ENCODE peak calls at places on chromosomes 11 and 22, in seven cellular contexts. J is transverse colon, F is ovary, L is H1, A is K562, E is GM12878, N is sigmoid colon. O is an unnamed sample.

GRCh38 chr22:39534092-39534506 is 1.6 kb upstream of the RPS19BP1 start:
- DNase-seq in J (no peak), F (peak), L (no peak), A (no peak), E (no peak), N (no peak), O (no peak)

GRCh38 chr11:72239296-72239848 is 4.6 kb downstream of the PHOX2A start:
- DNase-seq in J (peak), F (no peak), L (peak), A (no peak), E (no peak), N (peak), O (no peak)

GRCh38 chr11:9953994-9954626 is 290.2 kb downstream of the SWAP70 start:
- DNase-seq in J (no peak), F (no peak), L (no peak), A (no peak), E (no peak), N (no peak), O (no peak)

GRCh38 chr11:11533751-11534150 is 88.1 kb downstream of the GALNT18 start:
- DNase-seq in J (no peak), F (no peak), L (no peak), A (no peak), E (no peak), N (no peak), O (no peak)

GRCh38 chr11:74185695-74186094 is 14.6 kb downstream of the PPME1 start:
- DNase-seq in J (no peak), F (no peak), L (no peak), A (no peak), E (no peak), N (no peak), O (no peak)

GRCh38 chr11:90476442-90477007 is 253.7 kb upstream of the CHORDC1 start:
- DNase-seq in J (no peak), F (no peak), L (no peak), A (no peak), E (peak), N (no peak), O (no peak)

GRCh38 chr11:8649361-8649760 is 33.1 kb downstream of the TRIM66 start:
- DNase-seq in J (no peak), F (no peak), L (no peak), A (no peak), E (no peak), N (no peak), O (no peak)

GRCh38 chr22:30830907-30831306 is 136.2 kb downstream of the OSBP2 start:
- DNase-seq in J (peak), F (no peak), L (no peak), A (no peak), E (no peak), N (no peak), O (no peak)

GRCh38 chr11:42958635-42959034 is 353.2 kb upstream of the API5 start:
- DNase-seq in J (no peak), F (no peak), L (no peak), A (no peak), E (no peak), N (no peak), O (no peak)

GRCh38 chr11:69371731-69372588 is 78.0 kb downstream of the MYEOV start:
- DNase-seq in J (peak), F (no peak), L (peak), A (no peak), E (no peak), N (peak), O (no peak)

GRCh38 chr11:62324738-62325556 is 12.3 kb upstream of the ASRGL1 start:
- DNase-seq in J (peak), F (no peak), L (peak), A (peak), E (no peak), N (no peak), O (peak)

GRCh38 chr11:93710239-93710638 is 31.1 kb downstream of the TAF1D start:
- DNase-seq in J (no peak), F (no peak), L (no peak), A (no peak), E (no peak), N (no peak), O (no peak)

GRCh38 chr11:16011396-16011795 is 344.9 kb downstream of the SOX6 start:
- DNase-seq in J (no peak), F (no peak), L (no peak), A (no peak), E (no peak), N (no peak), O (no peak)

GRCh38 chr11:28701760-28702449 is 593.7 kb downstream of the METTL15 start:
- DNase-seq in J (no peak), F (no peak), L (no peak), A (no peak), E (no peak), N (no peak), O (no peak)

GRCh38 chr11:14519692-14520085 is 497 bp downstream of the PSMA1 start:
- DNase-seq in J (no peak), F (no peak), L (no peak), A (no peak), E (peak), N (no peak), O (no peak)

GRCh38 chr22:43293259-43293658 is 49.9 kb downstream of the SCUBE1 start:
- DNase-seq in J (peak), F (no peak), L (no peak), A (peak), E (no peak), N (peak), O (no peak)

GRCh38 chr22:43295173-43295572 is 48.0 kb downstream of the SCUBE1 start:
- DNase-seq in J (no peak), F (no peak), L (no peak), A (no peak), E (no peak), N (no peak), O (no peak)

GRCh38 chr22:43295660-43296059 is 47.5 kb downstream of the SCUBE1 start:
- DNase-seq in J (no peak), F (no peak), L (no peak), A (no peak), E (no peak), N (no peak), O (no peak)

GRCh38 chr22:43292633-43293025 is 50.5 kb downstream of the SCUBE1 start:
- DNase-seq in J (no peak), F (no peak), L (no peak), A (no peak), E (no peak), N (no peak), O (no peak)

DNA sequence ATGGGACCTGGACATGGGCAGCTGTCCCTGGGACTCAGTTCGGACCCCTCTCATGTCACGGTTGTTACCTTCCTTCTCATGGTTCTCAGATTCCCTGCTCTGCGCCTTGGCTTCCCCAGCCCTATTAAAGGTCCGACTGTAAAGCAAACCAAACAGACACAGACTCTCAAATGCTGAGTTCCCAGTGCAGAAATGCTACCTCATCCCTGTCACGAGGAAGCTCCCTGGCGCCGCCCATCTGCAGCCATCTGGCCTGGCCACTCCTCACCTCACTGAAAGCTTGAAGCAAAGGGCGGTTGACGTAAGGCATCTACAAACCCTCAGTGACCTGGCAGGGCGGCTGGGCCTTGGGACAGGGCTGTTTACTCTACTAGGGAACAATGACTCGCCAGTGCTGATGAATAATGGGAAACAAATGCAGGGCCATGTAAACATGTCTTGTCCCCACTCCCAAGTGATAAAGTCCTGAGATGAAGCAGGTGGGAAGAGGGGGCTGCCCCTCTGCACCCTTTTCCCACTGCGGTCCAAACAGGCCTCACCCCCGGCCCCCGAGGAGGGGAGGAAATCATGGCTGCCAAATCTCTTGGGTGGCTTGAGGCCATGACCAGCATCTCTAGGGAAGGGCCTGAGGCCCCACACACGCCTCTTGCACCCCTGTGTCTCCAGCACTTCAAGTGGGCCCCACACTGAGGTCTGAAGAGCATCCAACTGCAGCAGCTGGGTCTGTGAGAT is 49.3 kb downstream of the SCUBE1 start:
- DNase-seq in J (peak), F (peak), L (no peak), A (peak), E (no peak), N (peak), O (peak)
- TF ChIP-seq EP300 in J (peak), F (no peak), L (no peak), A (peak), E (no peak), N (no peak), O (peak)

DNA sequence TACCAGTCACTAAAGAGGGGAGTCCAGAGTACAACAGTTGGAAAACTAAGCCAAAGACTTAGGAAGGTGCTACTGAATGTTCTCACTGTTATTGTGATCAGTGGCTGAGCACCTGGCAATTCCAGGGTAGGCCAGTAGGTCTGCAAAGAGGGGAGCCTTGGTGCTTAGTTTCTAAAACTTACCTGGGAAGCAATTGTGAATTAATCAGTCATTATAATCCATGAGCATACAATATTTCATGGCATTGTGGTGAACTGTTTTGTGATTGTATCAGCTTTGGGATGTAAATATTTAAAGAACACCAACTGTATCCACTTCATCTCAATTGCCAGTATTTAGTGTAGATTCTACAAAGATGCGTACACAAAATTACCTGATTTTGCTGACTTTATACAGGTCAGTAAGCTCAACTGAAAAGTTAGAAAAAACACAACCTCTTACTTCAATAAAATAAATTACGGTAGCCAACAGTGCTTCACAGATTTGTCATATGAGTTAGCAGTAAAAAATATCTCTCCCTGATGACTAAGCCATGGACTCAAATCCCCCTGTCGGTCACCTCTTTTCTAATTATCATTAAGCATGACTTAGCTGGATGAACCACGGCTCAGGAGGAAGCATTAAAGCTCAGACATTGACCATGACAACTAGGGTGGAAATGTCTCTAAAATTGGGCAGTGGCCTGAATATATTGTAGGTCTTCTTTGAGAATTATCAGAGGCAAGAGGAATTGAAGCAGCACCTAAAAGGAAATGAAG is 30.8 kb upstream of the SORL1 start:
- DNase-seq in J (no peak), F (no peak), L (no peak), A (peak), E (no peak), N (no peak), O (no peak)
- TF ChIP-seq CTCF in J (no peak), F (no peak), L (peak), A (no peak), E (no peak), N (no peak), O (no peak)

GRCh38 chr11:108666373-108666772 is 1.5 kb downstream of the DDX10 start:
- DNase-seq in J (no peak), F (no peak), L (no peak), A (no peak), E (no peak), N (no peak), O (no peak)
- H3K4me3 ChIP-seq in J (no peak), F (no peak), L (no peak), A (peak), E (peak), N (no peak), O (no peak)

DNA sequence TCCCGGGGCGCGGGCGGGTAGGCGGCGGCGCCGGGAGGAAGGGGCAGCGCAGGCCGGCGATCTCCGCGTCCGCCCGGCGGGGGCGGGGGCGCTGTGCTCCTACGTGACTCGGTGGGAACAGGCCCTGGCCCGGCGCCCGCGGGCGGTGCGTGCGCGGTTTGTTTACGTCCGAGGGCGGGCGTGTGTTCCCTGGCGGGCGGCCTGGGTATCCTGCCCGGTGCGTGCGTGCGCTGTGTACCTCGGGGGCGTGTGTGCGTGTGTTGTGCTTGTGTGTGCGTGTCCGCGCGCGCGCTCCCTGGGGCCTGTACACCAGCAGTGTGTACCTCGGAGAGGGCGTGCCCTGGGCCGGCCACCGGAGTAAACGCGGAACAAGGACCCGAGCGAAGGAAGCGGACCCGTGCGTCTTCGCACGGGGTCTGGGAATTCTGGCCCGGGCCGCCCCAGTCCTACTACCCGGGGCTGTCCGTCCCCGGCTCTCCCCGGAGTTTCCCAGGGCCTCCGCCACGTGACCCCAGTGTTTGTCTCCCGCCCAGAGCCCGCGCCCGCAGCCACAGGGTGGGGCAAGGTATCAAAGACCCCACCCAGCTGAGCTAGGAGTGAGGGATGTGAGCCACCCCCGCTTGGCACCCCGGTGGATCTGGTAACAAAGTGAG is 769 bp downstream of the MAFF start:
- DNase-seq in J (peak), F (peak), L (peak), A (no peak), E (no peak), N (peak), O (peak)
- TF ChIP-seq EP300 in J (peak), F (peak), L (no peak), A (no peak), E (no peak), N (peak), O (peak)

GRCh38 chr22:28574159-28574788 is 105.4 kb downstream of the TTC28 start:
- DNase-seq in J (no peak), F (no peak), L (no peak), A (no peak), E (no peak), N (no peak), O (no peak)
- TF ChIP-seq CTCF in J (no peak), F (no peak), L (no peak), A (no peak), E (no peak), N (no peak), O (no peak)

DNA sequence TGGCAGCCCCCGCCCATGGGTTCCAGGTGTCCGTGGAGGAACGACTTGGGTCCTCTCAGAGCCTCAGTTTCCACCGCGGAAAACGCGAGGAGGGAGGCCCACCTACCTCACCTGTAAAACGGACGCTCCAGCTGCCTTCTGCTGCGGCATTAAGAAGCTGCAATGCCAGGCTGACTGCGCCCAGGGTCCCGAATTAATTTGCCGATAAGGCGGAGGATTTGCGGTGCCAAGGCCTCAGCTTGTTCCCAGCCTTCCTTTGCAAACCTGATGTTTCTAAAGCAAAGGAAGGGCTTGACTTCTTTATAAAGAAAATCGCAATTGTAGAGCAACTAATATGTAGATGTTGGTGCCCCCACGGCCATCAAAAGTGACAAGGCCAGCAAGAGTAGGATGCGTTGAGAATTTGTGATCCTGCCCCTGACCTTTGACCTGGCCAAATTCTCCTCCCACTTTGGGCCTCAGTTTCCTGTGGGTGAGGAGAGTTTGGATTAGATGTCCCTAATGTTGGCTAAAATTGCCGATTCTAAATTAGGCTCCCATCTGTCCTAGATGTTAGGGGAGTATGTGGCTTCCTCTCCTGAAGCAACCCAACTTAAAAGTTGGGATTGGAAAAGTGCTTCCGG is 849 bp upstream of the TCF20 start:
- DNase-seq in J (no peak), F (no peak), L (no peak), A (no peak), E (no peak), N (no peak), O (no peak)
- H3K4me3 ChIP-seq in J (peak), F (no peak), L (no peak), A (peak), E (peak), N (peak), O (no peak)

O was measured in tibial nerve.